ENCODE peak calls at places on chromosome 21, in nine cellular contexts. J is esophagus squamous epithelium, S is cardiac muscle cell, E is GM23248, C is left ventricle myocardium inferior, L is mesendoderm, X is IMR-90, M is A549, Y is mammary epithelial cell. K is an unnamed sample.

GRCh38 chr21:32330784-32331311 is 32.2 kb downstream of the MRAP start:
- DNase-seq in M (no peak), Y (no peak), C (no peak), J (no peak), E (no peak), X (no peak), S (no peak), L (peak), K (no peak)

GRCh38 chr21:20040768-20041167 is 957.4 kb upstream of the NCAM2 start:
- DNase-seq in X (no peak), M (no peak), L (peak), C (no peak), Y (no peak), S (peak), J (no peak), E (no peak), K (no peak)

GRCh38 chr21:19853709-19854575 is 1144.3 kb upstream of the NCAM2 start:
- DNase-seq in S (no peak), J (no peak), X (no peak), L (no peak), E (no peak), C (no peak), Y (no peak), M (no peak), K (no peak)

GRCh38 chr21:42369821-42370220 is 3.5 kb upstream of the TFF1 start:
- DNase-seq in S (no peak), C (no peak), L (no peak), M (no peak), J (no peak), Y (no peak), X (no peak), E (no peak), K (no peak)

GRCh38 chr21:9767592-9768375 is 753.6 kb upstream of the TPTE start:
- DNase-seq in X (no peak), E (no peak), S (no peak), Y (no peak), L (no peak), J (no peak), C (no peak), M (no peak), K (no peak)

GRCh38 chr21:22710725-22711124 is 1712.5 kb downstream of the NCAM2 start:
- DNase-seq in L (no peak), J (no peak), M (no peak), Y (no peak), E (no peak), X (no peak), S (no peak), C (no peak), K (no peak)

GRCh38 chr21:25790122-25790951 is 55.6 kb downstream of the GABPA start:
- DNase-seq in S (peak), X (peak), J (no peak), M (peak), C (no peak), Y (peak), L (peak), E (peak), K (peak)

GRCh38 chr21:23936991-23937390 is 1670.3 kb downstream of the MRPL39 start:
- DNase-seq in X (no peak), M (no peak), J (no peak), S (no peak), L (no peak), C (no peak), E (no peak), Y (no peak), K (no peak)

GRCh38 chr21:41366522-41367151 is 4.8 kb downstream of the MX2 start:
- DNase-seq in S (no peak), X (peak), E (peak), Y (peak), M (peak), C (no peak), J (no peak), L (no peak), K (peak)

GRCh38 chr21:33383056-33383888 is 19.9 kb upstream of the IFNGR2 start:
- DNase-seq in E (peak), M (no peak), J (peak), X (peak), Y (peak), C (peak), S (peak), L (no peak), K (peak)

GRCh38 chr21:39952265-39952664 is 85.0 kb downstream of the PCP4 start:
- DNase-seq in L (no peak), S (no peak), Y (no peak), E (no peak), C (no peak), M (no peak), X (no peak), J (no peak), K (no peak)

GRCh38 chr21:31176080-31176551 is 137.8 kb upstream of the KRTAP19-8 start:
- DNase-seq in C (no peak), S (no peak), J (no peak), M (no peak), X (no peak), L (no peak), E (no peak), Y (no peak), K (no peak)

GRCh38 chr21:31201548-31201947 is 142.5 kb downstream of the TIAM1 start:
- DNase-seq in X (peak), L (no peak), E (peak), C (no peak), Y (no peak), J (no peak), S (no peak), M (no peak), K (no peak)

GRCh38 chr21:42289926-42290325 is 25.3 kb downstream of the TFF3 start:
- DNase-seq in C (peak), L (no peak), E (no peak), Y (no peak), S (no peak), X (no peak), M (no peak), J (no peak), K (no peak)

GRCh38 chr21:26754853-26755252 is 90.4 kb downstream of the ADAMTS1 start:
- DNase-seq in E (no peak), X (no peak), J (no peak), S (no peak), L (no peak), Y (no peak), C (no peak), M (no peak), K (no peak)

GRCh38 chr21:43287111-43287973 is 118.5 kb downstream of the CRYAA start:
- DNase-seq in S (no peak), X (no peak), J (no peak), Y (no peak), E (no peak), L (no peak), C (peak), M (no peak), K (no peak)

GRCh38 chr21:42010507-42011493 is 640 bp upstream of the ZBTB21 start:
- DNase-seq in S (peak), E (peak), Y (peak), X (no peak), C (no peak), M (peak), J (no peak), L (peak), K (no peak)

GRCh38 chr21:42330380-42331336 is 15.4 kb upstream of the TFF3 start:
- DNase-seq in Y (no peak), M (no peak), L (no peak), J (no peak), C (no peak), S (no peak), E (no peak), X (no peak), K (no peak)

GRCh38 chr21:43696214-43696613 is 22.7 kb upstream of the PDXK start:
- DNase-seq in Y (no peak), S (no peak), L (no peak), C (no peak), J (no peak), X (no peak), M (no peak), E (no peak), K (no peak)

GRCh38 chr21:36908260-36908908 is 58.1 kb downstream of the HLCS start:
- DNase-seq in E (peak), L (no peak), C (no peak), X (peak), J (no peak), M (no peak), Y (no peak), S (no peak), K (no peak)

GRCh38 chr21:30463713-30464112 is 16.5 kb downstream of the KRTAP19-1 start:
- DNase-seq in Y (peak), M (no peak), X (no peak), L (peak), S (peak), J (no peak), C (no peak), E (no peak), K (no peak)

GRCh38 chr21:14737922-14738321 is 191.8 kb upstream of the SAMSN1 start:
- DNase-seq in J (no peak), X (peak), E (peak), M (peak), Y (peak), S (peak), L (peak), C (no peak), K (no peak)

GRCh38 chr21:39654951-39655350 is 42.2 kb downstream of the B3GALT5 start:
- DNase-seq in X (no peak), L (no peak), C (no peak), Y (no peak), S (no peak), M (no peak), J (no peak), E (no peak), K (no peak)

GRCh38 chr21:32131960-32132359 is 146.9 kb downstream of the MIS18A start:
- DNase-seq in M (peak), L (peak), E (peak), X (peak), Y (no peak), S (no peak), C (no peak), J (no peak), K (no peak)

GRCh38 chr21:42833859-42834729 is 45.2 kb downstream of the WDR4 start:
- DNase-seq in S (no peak), X (no peak), Y (no peak), C (no peak), E (no peak), L (no peak), J (no peak), M (no peak), K (no peak)

GRCh38 chr21:32771134-32771523 is 426 bp downstream of the PAXBP1 start:
- DNase-seq in S (peak), C (peak), L (peak), E (peak), J (no peak), Y (peak), X (peak), M (peak), K (peak)

GRCh38 chr21:33299181-33299752 is 25.5 kb upstream of the IFNAR1 start:
- DNase-seq in J (no peak), C (no peak), E (no peak), L (peak), S (no peak), Y (peak), X (no peak), M (no peak), K (no peak)

GRCh38 chr21:31354604-31355443 is 10.8 kb upstream of the TIAM1 start:
- DNase-seq in M (peak), J (no peak), S (no peak), C (no peak), Y (peak), X (peak), E (peak), L (no peak), K (no peak)

GRCh38 chr21:44868707-44869106 is 4.8 kb downstream of the PTTG1IP start:
- DNase-seq in C (no peak), L (no peak), X (no peak), J (no peak), Y (no peak), M (no peak), E (no peak), S (no peak), K (no peak)
- H3K27ac ChIP-seq in C (peak), L (no peak), X (peak), J (no peak), Y (no peak), M (peak), E (peak), S (no peak), K (no peak)

DNA sequence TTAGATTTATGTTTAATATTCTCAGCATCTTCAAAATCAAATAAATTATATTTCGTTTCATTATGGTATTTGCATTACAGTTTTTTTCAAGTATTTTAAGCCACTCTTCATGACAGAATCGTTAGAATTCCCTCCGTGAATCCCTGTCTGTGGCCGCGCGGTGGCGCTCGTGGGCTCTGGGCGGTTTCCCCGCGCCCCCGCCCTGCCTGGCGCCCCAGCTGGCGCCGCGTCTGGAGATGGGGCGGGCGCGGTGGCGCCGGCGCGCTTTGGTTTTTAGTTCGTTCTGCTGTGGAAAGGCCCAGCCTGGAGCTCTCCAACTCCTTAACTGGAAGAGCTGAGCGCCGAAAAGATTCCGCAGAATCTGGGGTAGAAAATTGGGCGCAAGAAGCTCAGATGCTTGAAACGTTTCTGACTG is 25.7 kb downstream of the PRMT2 start:
- DNase-seq in C (peak), M (no peak), L (peak), Y (peak), J (no peak), E (peak), S (peak), X (peak), K (peak)
- H3K27ac ChIP-seq in C (peak), M (no peak), L (no peak), Y (no peak), J (peak), E (peak), S (peak), X (peak), K (no peak)

GRCh38 chr21:46345861-46346260 is 21.9 kb downstream of the PCNT start:
- DNase-seq in S (no peak), X (no peak), J (no peak), E (no peak), C (no peak), L (no peak), Y (no peak), M (no peak), K (no peak)

GRCh38 chr21:46347791-46348381 is 23.9 kb downstream of the PCNT start:
- DNase-seq in C (peak), Y (no peak), J (no peak), L (no peak), E (peak), S (no peak), M (no peak), X (no peak), K (no peak)

GRCh38 chr21:46344219-46344915 is 20.4 kb downstream of the PCNT start:
- DNase-seq in M (no peak), E (no peak), J (no peak), S (no peak), L (no peak), X (no peak), C (no peak), Y (no peak), K (no peak)

GRCh38 chr21:46347203-46347550 is 23.2 kb downstream of the PCNT start:
- DNase-seq in L (no peak), J (no peak), X (no peak), C (no peak), S (no peak), E (no peak), M (no peak), Y (no peak), K (no peak)

GRCh38 chr21:46346296-46347202 is 22.6 kb downstream of the PCNT start:
- DNase-seq in J (no peak), X (no peak), M (no peak), S (no peak), C (no peak), Y (no peak), E (no peak), L (no peak), K (no peak)
- H3K27ac ChIP-seq in J (no peak), X (no peak), M (no peak), S (no peak), C (no peak), Y (no peak), E (no peak), L (no peak), K (no peak)

GRCh38 chr21:29265690-29266479 is 32.8 kb upstream of the BACH1 start:
- DNase-seq in J (no peak), S (no peak), E (peak), X (no peak), L (peak), C (no peak), M (no peak), Y (no peak), K (no peak)
- H3K27ac ChIP-seq in J (no peak), S (no peak), E (no peak), X (no peak), L (no peak), C (no peak), M (no peak), Y (no peak), K (no peak)

GRCh38 chr21:34553199-34553952 is 41.4 kb upstream of the KCNE1 start:
- DNase-seq in J (no peak), S (no peak), E (peak), M (no peak), L (peak), C (no peak), Y (peak), X (peak), K (no peak)
- H3K27ac ChIP-seq in J (no peak), S (no peak), E (peak), M (no peak), L (no peak), C (no peak), Y (peak), X (peak), K (no peak)

GRCh38 chr21:28867401-28867800 is 125.3 kb downstream of the LTN1 start:
- DNase-seq in X (peak), M (no peak), L (no peak), E (peak), C (no peak), S (no peak), J (no peak), Y (peak), K (no peak)

GRCh38 chr21:28872218-28872617 is 120.5 kb downstream of the LTN1 start:
- DNase-seq in S (no peak), C (no peak), L (no peak), X (no peak), Y (peak), E (peak), M (no peak), J (no peak), K (no peak)

GRCh38 chr21:28865488-28866186 is 127.0 kb downstream of the LTN1 start:
- DNase-seq in M (no peak), C (no peak), L (no peak), Y (no peak), S (no peak), X (no peak), E (peak), J (no peak), K (no peak)

GRCh38 chr21:28875078-28875477 is 117.6 kb downstream of the LTN1 start:
- DNase-seq in C (no peak), M (no peak), L (no peak), E (no peak), X (peak), J (no peak), Y (peak), S (no peak), K (no peak)

GRCh38 chr21:28871388-28872015 is 121.2 kb downstream of the LTN1 start:
- DNase-seq in Y (peak), C (no peak), L (no peak), S (no peak), X (peak), M (no peak), E (peak), J (no peak), K (no peak)
- H3K27ac ChIP-seq in Y (no peak), C (no peak), L (no peak), S (no peak), X (no peak), M (no peak), E (no peak), J (no peak), K (no peak)

DNA sequence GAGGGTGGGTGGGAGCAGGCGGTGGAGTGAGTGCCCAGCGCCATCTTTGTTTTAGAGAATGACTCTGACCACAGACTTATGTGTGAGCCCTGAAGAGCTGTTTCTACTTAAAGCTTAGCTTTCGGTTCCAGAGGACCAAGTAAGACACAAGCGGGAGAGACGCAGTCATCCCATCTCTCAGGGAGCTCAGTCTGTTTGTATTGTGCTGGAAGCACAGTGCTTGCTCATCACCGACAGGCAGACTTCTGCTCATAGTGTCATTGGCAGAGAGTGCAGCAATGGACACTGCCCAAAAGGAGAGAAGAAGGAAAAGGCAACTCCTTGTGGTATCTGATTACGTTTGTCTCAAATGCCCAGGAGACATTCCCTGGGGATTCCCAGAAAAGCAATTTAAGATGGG is 65.8 kb downstream of the KCNJ15 start:
- DNase-seq in J (no peak), C (no peak), S (no peak), X (peak), M (no peak), E (peak), L (no peak), Y (peak), K (no peak)
- H3K27ac ChIP-seq in J (no peak), C (no peak), S (no peak), X (no peak), M (peak), E (peak), L (no peak), Y (no peak), K (no peak)

GRCh38 chr21:38351176-38351959 is 94.6 kb downstream of the KCNJ15 start:
- DNase-seq in C (no peak), S (no peak), L (peak), J (no peak), X (peak), E (peak), Y (no peak), M (no peak), K (no peak)

GRCh38 chr21:38346286-38346685 is 89.5 kb downstream of the KCNJ15 start:
- DNase-seq in E (no peak), M (no peak), S (no peak), Y (no peak), J (no peak), L (no peak), C (no peak), X (no peak), K (no peak)

GRCh38 chr21:38351961-38352521 is 95.2 kb downstream of the KCNJ15 start:
- DNase-seq in E (peak), C (no peak), X (peak), M (peak), Y (peak), J (no peak), S (no peak), L (peak), K (no peak)

GRCh38 chr21:38350681-38351080 is 93.9 kb downstream of the KCNJ15 start:
- DNase-seq in S (no peak), X (no peak), M (no peak), E (no peak), C (no peak), L (no peak), Y (no peak), J (no peak), K (no peak)

DNA sequence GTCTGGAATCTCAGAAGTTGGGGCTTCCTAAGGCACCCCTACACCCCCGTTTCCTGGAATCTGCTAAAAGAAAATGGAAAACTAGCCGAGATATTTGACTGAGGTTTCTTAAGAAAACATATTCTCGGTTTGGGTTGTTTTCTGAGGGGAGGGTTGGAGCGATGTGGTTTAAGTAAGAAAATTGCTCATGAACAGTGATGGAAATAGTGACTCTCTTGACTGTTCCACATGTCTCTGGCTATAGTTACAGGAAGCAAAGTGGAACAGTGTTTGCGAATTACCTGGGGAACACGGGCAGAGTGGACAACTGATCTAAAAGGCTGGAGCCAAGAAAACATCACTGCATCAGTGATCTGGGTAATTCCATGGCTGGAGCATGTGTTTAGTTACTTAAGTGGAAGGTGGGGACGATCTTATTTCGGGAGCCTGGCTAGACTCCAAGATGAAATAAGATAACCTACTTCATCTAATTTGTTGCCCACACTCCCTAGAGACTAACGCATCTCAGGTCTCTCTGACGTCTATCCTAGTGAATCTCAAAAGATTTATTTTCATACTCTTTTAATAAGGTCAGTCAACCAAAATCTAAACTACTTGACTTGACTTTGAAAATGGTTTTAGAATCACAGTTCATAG is 92.4 kb downstream of the KCNJ15 start:
- DNase-seq in L (no peak), X (peak), J (no peak), Y (no peak), C (no peak), S (no peak), E (no peak), M (no peak), K (no peak)
- H3K27ac ChIP-seq in L (no peak), X (no peak), J (no peak), Y (no peak), C (no peak), S (no peak), E (no peak), M (peak), K (no peak)